ENCODE peak calls at places on chromosomes 16 and 17, in four cellular contexts. I is T-helper 2 cell, L is iris pigment epithelial cell, D is nucleus accumbens. R is an unnamed sample.
A peak's percentile ranks its signal among the peaks of the same experiment; 100 is the strongest.

GRCh38 chr17:7258731-7259554 is 3.3 kb downstream of the CLDN7 start:
- DNase-seq in D (no peak), I (no peak), L (peak; percentile 54), R (peak; percentile 19)

GRCh38 chr17:5164465-5164864 is 27.2 kb downstream of the ZNF594 start:
- DNase-seq in D (no peak), L (no peak), I (no peak), R (no peak)

GRCh38 chr17:2392252-2393183 is 8.3 kb downstream of the MNT start:
- DNase-seq in I (peak; percentile 99), L (peak; percentile 97), D (peak; percentile 93), R (peak; percentile 97)

GRCh38 chr16:55257971-55258613 is 65.9 kb upstream of the IRX6 start:
- DNase-seq in I (no peak), L (peak; percentile 17), D (no peak), R (peak; percentile 59)

GRCh38 chr16:5905935-5906334 is 808.3 kb upstream of the EEF2KMT start:
- DNase-seq in L (peak; percentile 18), I (no peak), D (no peak), R (no peak)

GRCh38 chr16:63998-64913 is 8.2 kb downstream of the RHBDF1 start:
- DNase-seq in I (no peak), D (no peak), L (no peak), R (no peak)

GRCh38 chr17:64133546-64134215 is 3.7 kb upstream of the ERN1 start:
- DNase-seq in L (peak; percentile 65), D (no peak), I (no peak), R (peak; percentile 39)

GRCh38 chr17:44599298-44600175 is 42.3 kb downstream of the FZD2 start:
- DNase-seq in L (peak; percentile 93), I (no peak), D (no peak), R (no peak)

GRCh38 chr17:77693301-77693700 is 265.2 kb upstream of the TNRC6C start:
- DNase-seq in D (no peak), I (no peak), L (no peak), R (no peak)

GRCh38 chr16:30346286-30346685 is 8.8 kb downstream of the CD2BP2 start:
- DNase-seq in L (no peak), I (no peak), D (no peak), R (no peak)

GRCh38 chr16:91484-91883 is 13.5 kb downstream of the MPG start:
- DNase-seq in D (peak; percentile 45), L (peak; percentile 45), I (no peak), R (no peak)

GRCh38 chr17:76368545-76368944 is 14.8 kb upstream of the PRPSAP1 start:
- DNase-seq in I (no peak), D (no peak), L (peak; percentile 55), R (no peak)

GRCh38 chr17:1776328-1776727 is 14.5 kb downstream of the SERPINF1 start:
- DNase-seq in D (no peak), I (no peak), L (no peak), R (no peak)

GRCh38 chr16:73268311-73268997 is 220.5 kb upstream of the ZFHX3 start:
- DNase-seq in L (no peak), I (no peak), D (peak; percentile 32), R (no peak)

GRCh38 chr17:73481672-73482071 is 162.6 kb downstream of the SDK2 start:
- DNase-seq in D (no peak), L (no peak), I (no peak), R (no peak)

GRCh38 chr17:81898029-81898866 is 3.8 kb upstream of the NPB start:
- DNase-seq in I (no peak), D (no peak), L (peak; percentile 80), R (no peak)

GRCh38 chr16:9154576-9155410 is 63.3 kb downstream of the HAPSTR1 start:
- DNase-seq in I (no peak), L (no peak), D (no peak), R (no peak)

GRCh38 chr16:87127061-87127765 is 190.0 kb downstream of the C16orf95 start:
- DNase-seq in D (no peak), L (peak; percentile 25), I (no peak), R (no peak)

GRCh38 chr17:75845058-75845711 is 981 bp upstream of the UNC13D start:
- DNase-seq in D (peak; percentile 48), I (no peak), L (peak; percentile 76), R (peak; percentile 76)

GRCh38 chr17:16491703-16492612 is at the start of gene LRRC75A:
- DNase-seq in D (peak; percentile 34), L (peak; percentile 20), I (peak; percentile 27), R (peak; percentile 64)

GRCh38 chr16:85983606-85984005 is 84.6 kb downstream of the IRF8 start:
- DNase-seq in I (no peak), D (no peak), L (no peak), R (no peak)

GRCh38 chr16:31265329-31266245 is 5.8 kb downstream of the ITGAM start:
- DNase-seq in L (peak; percentile 71), I (no peak), D (no peak), R (peak; percentile 49)